ENCODE peak calls at places on chromosomes 7 and 10, in seven cellular contexts. G is H9, O is progenitor cell of endocrine pancreas, F is GM12865, V is HepG2, B is hepatocyte, M is IMR-90. Z is an unnamed sample.
A peak's percentile ranks its signal among the peaks of the same experiment; 100 is the strongest.

GRCh38 chr7:22765609-22766008 is 38.6 kb downstream of the IL6 start:
- DNase-seq in M (no peak), V (no peak), B (no peak), G (no peak), O (no peak), F (peak; percentile 61), Z (no peak)

GRCh38 chr10:24277771-24278518 is 69.0 kb downstream of the KIAA1217 start:
- DNase-seq in B (peak; percentile 41), O (no peak), G (no peak), F (no peak), M (no peak), V (no peak), Z (no peak)

GRCh38 chr7:148318092-148318756 is 272.3 kb upstream of the C7orf33 start:
- DNase-seq in V (no peak), F (no peak), O (no peak), M (no peak), B (no peak), G (peak; percentile 76), Z (no peak)

GRCh38 chr10:16904049-16904448 is 86.8 kb upstream of the RSU1 start:
- DNase-seq in V (no peak), F (no peak), M (no peak), B (no peak), O (no peak), G (no peak), Z (no peak)

GRCh38 chr7:157520249-157520648 is 183.4 kb downstream of the DNAJB6 start:
- DNase-seq in G (peak; percentile 17), O (peak; percentile 1), B (no peak), V (no peak), M (no peak), F (peak; percentile 86), Z (no peak)

GRCh38 chr7:87188930-87189329 is 30.6 kb downstream of the TMEM243 start:
- DNase-seq in G (no peak), O (no peak), B (no peak), F (peak; percentile 41), M (no peak), V (no peak), Z (no peak)

GRCh38 chr7:131792311-131792710 is 235.9 kb upstream of the PODXL start:
- DNase-seq in G (no peak), F (no peak), M (no peak), O (no peak), B (no peak), V (no peak), Z (no peak)

GRCh38 chr7:1602386-1602785 is 32.6 kb upstream of the PSMG3 start:
- DNase-seq in F (no peak), B (no peak), V (no peak), O (no peak), G (no peak), M (no peak), Z (no peak)

GRCh38 chr10:63866075-63866746 is 345.0 kb downstream of the REEP3 start:
- DNase-seq in M (peak; percentile 47), O (peak; percentile 45), F (peak; percentile 47), V (peak; percentile 27), G (peak; percentile 87), B (peak; percentile 84), Z (peak; percentile 74)

GRCh38 chr10:48455392-48456151 is 149.1 kb downstream of the MAPK8 start:
- DNase-seq in V (no peak), B (no peak), O (no peak), F (no peak), M (no peak), G (peak; percentile 23), Z (no peak)

GRCh38 chr10:101285093-101285463 is 55.8 kb upstream of the LBX1 start:
- DNase-seq in B (no peak), G (peak; percentile 27), O (no peak), M (no peak), V (no peak), F (no peak), Z (no peak)

GRCh38 chr10:10160821-10161312 is 856.8 kb upstream of the CELF2 start:
- DNase-seq in M (no peak), V (no peak), O (no peak), G (no peak), B (no peak), F (no peak), Z (no peak)

GRCh38 chr7:1674161-1675035 is 4.3 kb downstream of the ELFN1 start:
- DNase-seq in M (no peak), G (no peak), O (peak; percentile 6), F (no peak), B (no peak), V (no peak), Z (no peak)

DNA sequence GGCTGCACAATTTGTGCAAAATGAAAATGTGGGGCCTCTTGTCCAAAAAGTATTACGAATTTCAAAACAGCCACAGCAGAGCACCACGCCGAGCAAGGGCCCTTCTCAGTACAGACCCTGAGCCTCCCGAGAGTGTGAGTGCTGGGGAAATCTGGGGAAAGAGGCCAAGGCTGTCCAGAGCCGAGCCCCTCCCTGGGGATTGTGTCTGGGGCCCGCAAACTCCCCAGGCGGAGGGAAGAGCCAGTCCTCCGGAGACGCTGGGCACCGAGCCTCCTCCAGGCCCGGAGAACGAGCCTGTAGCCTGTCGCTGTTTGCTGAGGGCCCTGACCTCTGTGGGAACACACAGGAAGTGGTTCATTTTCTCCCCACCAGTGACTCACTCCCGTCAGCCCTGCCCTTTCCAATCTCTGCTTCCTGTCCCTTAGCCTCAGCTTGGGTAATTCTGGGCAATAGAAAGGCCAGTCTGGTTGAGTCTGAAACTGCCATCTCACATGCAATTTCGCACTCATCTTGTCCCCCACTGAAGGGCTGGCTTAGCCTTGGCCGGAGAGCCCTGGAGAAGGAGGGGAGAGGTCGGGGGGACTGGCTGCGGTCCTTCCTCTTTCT is 19.5 kb upstream of the GNA12 start:
- DNase-seq in F (peak; percentile 95), B (peak; percentile 85), O (no peak), V (peak; percentile 89), G (peak; percentile 63), M (peak; percentile 97), Z (peak; percentile 33)
- TF ChIP-seq CTCF in F (no peak), B (no peak), O (no peak), V (peak; percentile 30), G (no peak), M (no peak), Z (no peak)

DNA sequence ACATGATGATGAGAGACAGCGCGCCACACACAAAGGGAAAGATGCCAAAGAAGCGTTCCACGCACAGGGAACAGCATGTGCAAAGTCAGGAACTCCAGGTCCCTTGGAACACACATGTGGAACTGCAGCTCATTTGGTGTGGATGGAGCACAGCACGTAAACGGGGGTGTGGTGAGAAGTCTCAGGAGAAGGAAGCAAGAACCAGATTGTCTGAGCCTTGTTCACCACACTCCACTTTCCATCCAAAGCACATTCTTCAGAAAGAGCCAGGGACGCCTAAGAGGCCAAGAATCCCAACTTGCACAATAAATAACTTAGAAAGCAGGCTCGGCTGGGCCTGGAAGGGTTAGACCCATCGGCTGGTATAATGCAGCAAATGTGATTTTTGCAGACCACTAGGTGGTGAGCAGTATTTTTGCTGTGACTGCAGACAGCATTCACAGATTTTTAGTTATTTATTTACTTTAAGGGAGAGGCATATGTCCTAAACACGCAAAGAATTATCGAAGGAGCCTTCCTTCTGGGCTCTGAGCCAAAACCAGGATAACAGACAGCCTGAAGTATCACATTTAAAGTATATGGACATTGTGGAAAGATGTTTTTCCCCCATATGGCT is 27.9 kb upstream of the ASCC1 start:
- DNase-seq in V (no peak), O (no peak), F (no peak), B (peak; percentile 84), M (peak; percentile 90), G (no peak), Z (no peak)
- TF ChIP-seq CTCF in V (peak; percentile 14), O (no peak), F (no peak), B (peak; percentile 49), M (peak; percentile 55), G (no peak), Z (peak; percentile 51)

GRCh38 chr10:79507436-79508167 is 4.7 kb upstream of the EIF5AL1 start:
- DNase-seq in O (no peak), F (no peak), G (no peak), B (no peak), V (no peak), M (no peak), Z (no peak)

GRCh38 chr10:79498431-79498830 is 13.9 kb upstream of the EIF5AL1 start:
- DNase-seq in O (no peak), G (no peak), M (no peak), B (no peak), V (no peak), F (no peak), Z (no peak)

GRCh38 chr10:79496896-79497295 is 15.4 kb upstream of the EIF5AL1 start:
- DNase-seq in V (no peak), G (no peak), B (no peak), M (no peak), O (no peak), F (no peak), Z (no peak)

GRCh38 chr10:79505771-79506351 is 6.5 kb upstream of the EIF5AL1 start:
- DNase-seq in G (no peak), V (no peak), F (peak; percentile 26), M (no peak), O (no peak), B (no peak), Z (no peak)

DNA sequence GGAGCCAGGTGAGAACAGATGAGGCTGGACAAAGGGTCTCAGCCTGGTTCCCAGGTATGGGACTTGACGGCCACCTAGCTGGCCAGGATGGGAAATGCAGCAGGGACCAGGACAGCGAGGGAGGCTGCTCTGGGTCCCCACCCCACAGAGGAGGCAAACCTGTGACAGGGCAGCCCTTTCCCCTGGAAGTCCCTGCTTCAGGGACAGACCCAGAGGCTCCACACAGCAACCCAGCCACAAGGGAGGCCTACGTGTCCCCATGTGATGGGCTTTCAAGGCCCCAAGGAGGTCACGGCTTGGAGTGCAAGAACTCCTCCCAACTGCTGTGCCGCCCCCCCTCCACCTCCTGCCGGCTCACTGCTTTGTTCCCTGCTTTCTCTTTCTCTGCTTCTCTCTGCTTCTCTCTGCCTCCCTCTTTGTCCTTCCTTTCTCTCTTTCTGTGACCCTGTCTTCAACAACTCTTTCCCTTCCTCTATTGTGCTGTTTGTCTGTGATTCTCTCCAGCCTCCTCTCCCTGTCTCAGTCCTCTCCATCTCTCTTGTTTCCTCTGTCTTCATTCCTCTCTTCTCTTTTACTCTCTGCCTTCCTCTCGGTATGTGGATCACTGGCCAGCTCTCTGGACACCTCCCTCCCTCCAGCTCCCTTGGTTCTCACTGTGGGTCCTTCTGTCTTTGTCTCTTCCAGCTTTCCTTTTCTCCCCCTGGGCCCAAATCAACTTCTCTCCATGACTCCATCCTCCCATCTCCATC is 9.6 kb upstream of the EIF5AL1 start:
- DNase-seq in M (no peak), F (no peak), O (peak; percentile 39), G (peak; percentile 85), B (peak; percentile 50), V (peak; percentile 26), Z (no peak)
- TF ChIP-seq CTCF in M (peak; percentile 33), F (peak; percentile 22), O (peak; percentile 65), G (peak; percentile 73), B (peak; percentile 58), V (peak; percentile 71), Z (peak; percentile 57)

GRCh38 chr7:88759956-88760515 is 536 bp downstream of the ZNF804B start:
- DNase-seq in G (no peak), V (no peak), M (no peak), B (no peak), O (no peak), F (no peak), Z (no peak)

GRCh38 chr7:88756806-88757205 is 2.7 kb upstream of the ZNF804B start:
- DNase-seq in B (no peak), O (no peak), F (no peak), V (no peak), M (no peak), G (no peak), Z (no peak)

GRCh38 chr7:88757371-88757770 is 2.1 kb upstream of the ZNF804B start:
- DNase-seq in O (no peak), M (no peak), V (no peak), F (no peak), B (no peak), G (no peak), Z (no peak)

GRCh38 chr7:88759216-88759955 is at the start of gene ZNF804B:
- DNase-seq in V (no peak), O (peak; percentile 51), F (no peak), G (peak; percentile 78), M (no peak), B (peak; percentile 34), Z (peak; percentile 31)

GRCh38 chr7:88758355-88759215 is 915 bp upstream of the ZNF804B start:
- DNase-seq in V (no peak), F (no peak), O (no peak), M (no peak), G (peak; percentile 65), B (peak; percentile 49), Z (peak; percentile 33)
- TF ChIP-seq CTCF in V (no peak), F (no peak), O (no peak), M (no peak), G (no peak), B (no peak), Z (no peak)

Z was measured in neural crest cell.